ENCODE peak calls at places on chromosomes 2 and 18, in four cellular contexts. V, S, C and W are unnamed samples.

GRCh38 chr2:44071454-44072046 is 75.8 kb upstream of the LRPPRC start:
- DNase-seq in V (no peak), S (no peak), C (no peak), W (no peak)

GRCh38 chr2:238170386-238171071 is 11.8 kb downstream of the ERFE start:
- DNase-seq in V (no peak), S (no peak), C (peak; percentile 14), W (no peak)

GRCh38 chr2:127359520-127359919 is 28.3 kb downstream of the MAP3K2 start:
- DNase-seq in V (no peak), S (no peak), C (no peak), W (no peak)

GRCh38 chr2:46074501-46074900 is 222.7 kb upstream of the EPAS1 start:
- DNase-seq in V (no peak), S (no peak), C (no peak), W (no peak)

GRCh38 chr2:37471994-37472393 is 127.6 kb downstream of the QPCT start:
- DNase-seq in V (no peak), S (no peak), C (no peak), W (no peak)

GRCh38 chr2:217182996-217183395 is 323.1 kb upstream of the TNP1 start:
- DNase-seq in V (no peak), S (no peak), C (no peak), W (no peak)

GRCh38 chr2:217911283-217911965 is 91.4 kb downstream of the TNS1 start:
- DNase-seq in V (no peak), S (no peak), C (no peak), W (no peak)

GRCh38 chr2:71681626-71682025 is 228.3 kb downstream of the DYSF start:
- DNase-seq in V (no peak), S (no peak), C (no peak), W (no peak)

GRCh38 chr2:235227607-235228006 is 266.2 kb upstream of the AGAP1 start:
- DNase-seq in V (no peak), S (no peak), C (no peak), W (no peak)

GRCh38 chr2:13006407-13006806 is 289.7 kb downstream of the TRIB2 start:
- DNase-seq in V (no peak), S (no peak), C (no peak), W (no peak)
- TF ChIP-seq YY1 in V (no peak), S (no peak), C (no peak), W (no peak)

GRCh38 chr18:27750014-27750413 is 426.9 kb downstream of the CDH2 start:
- DNase-seq in V (peak; percentile 39), S (no peak), C (peak; percentile 34), W (peak; percentile 16)
- TF ChIP-seq YY1 in V (no peak), S (no peak), C (no peak), W (no peak)

GRCh38 chr2:60793169-60793568 is 37.1 kb downstream of the PAPOLG start:
- DNase-seq in V (no peak), S (no peak), C (no peak), W (no peak)

GRCh38 chr2:60796573-60797509 is 40.8 kb downstream of the PAPOLG start:
- DNase-seq in V (no peak), S (no peak), C (no peak), W (no peak)

GRCh38 chr2:60794271-60794863 is 38.3 kb downstream of the PAPOLG start:
- DNase-seq in V (no peak), S (peak; percentile 32), C (peak; percentile 48), W (peak; percentile 16)
- TF ChIP-seq YY1 in V (no peak), S (no peak), C (no peak), W (no peak)

GRCh38 chr18:67926929-67927864 is 410.7 kb upstream of the DSEL start:
- DNase-seq in V (no peak), S (no peak), C (no peak), W (no peak)

GRCh38 chr18:67919316-67919715 is 402.8 kb upstream of the DSEL start:
- DNase-seq in V (no peak), S (no peak), C (no peak), W (no peak)

GRCh38 chr18:67924656-67925055 is 408.1 kb upstream of the DSEL start:
- DNase-seq in V (no peak), S (no peak), C (no peak), W (no peak)
- TF ChIP-seq YY1 in V (no peak), S (no peak), C (no peak), W (no peak)

GRCh38 chr2:174607584-174607983 is 10.0 kb upstream of the WIPF1 start:
- DNase-seq in V (no peak), S (no peak), C (no peak), W (no peak)

GRCh38 chr2:174608866-174609214 is 11.2 kb upstream of the WIPF1 start:
- DNase-seq in V (no peak), S (no peak), C (no peak), W (no peak)

GRCh38 chr2:174605687-174606086 is 8.1 kb upstream of the WIPF1 start:
- DNase-seq in V (no peak), S (no peak), C (no peak), W (no peak)

GRCh38 chr2:174607989-174608865 is 10.6 kb upstream of the WIPF1 start:
- DNase-seq in V (no peak), S (no peak), C (peak; percentile 46), W (no peak)

DNA sequence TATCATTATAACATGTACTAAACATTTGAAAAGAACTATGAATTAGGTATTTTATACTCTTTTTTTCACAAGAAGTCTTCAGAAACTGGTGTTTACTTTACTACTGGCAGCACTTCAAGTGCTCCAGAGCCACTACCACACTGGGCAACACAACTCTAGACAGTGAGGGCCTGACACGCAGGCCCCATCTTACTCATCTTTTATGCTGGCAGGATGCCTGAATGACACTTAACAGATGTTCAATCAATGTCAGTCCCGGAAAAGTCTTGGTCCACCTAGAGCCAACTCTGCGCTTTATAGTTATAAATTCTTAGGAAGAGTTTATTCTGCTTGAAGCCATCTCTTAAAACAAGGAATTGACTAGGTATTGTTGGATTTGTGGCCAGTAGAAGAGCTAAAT is 8.7 kb upstream of the WIPF1 start:
- DNase-seq in V (no peak), S (no peak), C (peak; percentile 32), W (no peak)
- TF ChIP-seq YY1 in V (no peak), S (no peak), C (no peak), W (no peak)

GRCh38 chr2:29844713-29845320 is 76.6 kb downstream of the ALK start:
- DNase-seq in V (no peak), S (no peak), C (no peak), W (no peak)
- TF ChIP-seq YY1 in V (no peak), S (no peak), C (no peak), W (no peak)

GRCh38 chr2:56128235-56128634 is 55.6 kb upstream of the CCDC85A start:
- DNase-seq in V (no peak), S (no peak), C (no peak), W (no peak)
- TF ChIP-seq YY1 in V (no peak), S (no peak), C (no peak), W (no peak)